ENCODE peak calls at places on chromosomes 4 and X, in six cellular contexts. One of them, this sample, is unnamed.

GRCh38 chr4:128288689-128289106 is 1.1 kb upstream of the PGRMC2 start:
- DNase-seq in NCI-H2029 treated with DMSO at 0.1 percent for 48 hours: peak; percentile 49
- DNase-seq in fibroblast of villous mesenchyme: peak; percentile 69
- DNase-seq in activated T-helper 2 cell treated with anti-CD3 and anti-CD28 coated beads, Interferon-gamma antibody, Interleukin-2, Interleukin-4, amounts not matched to agents 10 μg/mL and 5 μg/mL and 100 μg/mL, durations not matched to agents 14 hours and 24 hours and 36 hours: no peak
- DNase-seq in NCI-H226: no peak
- DNase-seq in dermis blood vessel endothelial cell: peak; percentile 60
- DNase-seq in this sample: peak; percentile 80

GRCh38 chr4:61292322-61292721 is 92.2 kb downstream of the ADGRL3 start:
- DNase-seq in NCI-H2029 treated with DMSO at 0.1 percent for 48 hours: no peak
- DNase-seq in fibroblast of villous mesenchyme: no peak
- DNase-seq in activated T-helper 2 cell treated with anti-CD3 and anti-CD28 coated beads, Interferon-gamma antibody, Interleukin-2, Interleukin-4, amounts not matched to agents 10 μg/mL and 5 μg/mL and 100 μg/mL, durations not matched to agents 14 hours and 24 hours and 36 hours: no peak
- DNase-seq in NCI-H226: no peak
- DNase-seq in dermis blood vessel endothelial cell: no peak
- DNase-seq in this sample: no peak

GRCh38 chrX:23773601-23774175 is 9.3 kb upstream of the SAT1 start:
- DNase-seq in NCI-H2029 treated with DMSO at 0.1 percent for 48 hours: peak; percentile 25
- DNase-seq in fibroblast of villous mesenchyme: no peak
- DNase-seq in activated T-helper 2 cell treated with anti-CD3 and anti-CD28 coated beads, Interferon-gamma antibody, Interleukin-2, Interleukin-4, amounts not matched to agents 10 μg/mL and 5 μg/mL and 100 μg/mL, durations not matched to agents 14 hours and 24 hours and 36 hours: peak; percentile 35
- DNase-seq in NCI-H226: no peak
- DNase-seq in dermis blood vessel endothelial cell: peak; percentile 81
- DNase-seq in this sample: no peak

GRCh38 chr4:154506253-154506652 is 14.7 kb upstream of the DCHS2 start:
- DNase-seq in NCI-H2029 treated with DMSO at 0.1 percent for 48 hours: no peak
- DNase-seq in fibroblast of villous mesenchyme: peak; percentile 53
- DNase-seq in activated T-helper 2 cell treated with anti-CD3 and anti-CD28 coated beads, Interferon-gamma antibody, Interleukin-2, Interleukin-4, amounts not matched to agents 10 μg/mL and 5 μg/mL and 100 μg/mL, durations not matched to agents 14 hours and 24 hours and 36 hours: no peak
- DNase-seq in NCI-H226: no peak
- DNase-seq in dermis blood vessel endothelial cell: peak; percentile 48
- DNase-seq in this sample: no peak

GRCh38 chrX:26649534-26649933 is 433.6 kb downstream of the MAGEB5 start:
- DNase-seq in NCI-H2029 treated with DMSO at 0.1 percent for 48 hours: no peak
- DNase-seq in fibroblast of villous mesenchyme: peak; percentile 6
- DNase-seq in activated T-helper 2 cell treated with anti-CD3 and anti-CD28 coated beads, Interferon-gamma antibody, Interleukin-2, Interleukin-4, amounts not matched to agents 10 μg/mL and 5 μg/mL and 100 μg/mL, durations not matched to agents 14 hours and 24 hours and 36 hours: no peak
- DNase-seq in NCI-H226: peak; percentile 1
- DNase-seq in dermis blood vessel endothelial cell: peak; percentile 42
- DNase-seq in this sample: no peak

GRCh38 chr4:121736735-121737351 is 28.1 kb downstream of the SMIM43 start:
- DNase-seq in NCI-H2029 treated with DMSO at 0.1 percent for 48 hours: no peak
- DNase-seq in fibroblast of villous mesenchyme: peak; percentile 73
- DNase-seq in activated T-helper 2 cell treated with anti-CD3 and anti-CD28 coated beads, Interferon-gamma antibody, Interleukin-2, Interleukin-4, amounts not matched to agents 10 μg/mL and 5 μg/mL and 100 μg/mL, durations not matched to agents 14 hours and 24 hours and 36 hours: no peak
- DNase-seq in NCI-H226: peak; percentile 41
- DNase-seq in dermis blood vessel endothelial cell: peak; percentile 76
- DNase-seq in this sample: no peak

GRCh38 chr4:125704726-125705125 is 390.0 kb downstream of the FAT4 start:
- DNase-seq in NCI-H2029 treated with DMSO at 0.1 percent for 48 hours: no peak
- DNase-seq in fibroblast of villous mesenchyme: no peak
- DNase-seq in activated T-helper 2 cell treated with anti-CD3 and anti-CD28 coated beads, Interferon-gamma antibody, Interleukin-2, Interleukin-4, amounts not matched to agents 10 μg/mL and 5 μg/mL and 100 μg/mL, durations not matched to agents 14 hours and 24 hours and 36 hours: no peak
- DNase-seq in NCI-H226: peak; percentile 45
- DNase-seq in dermis blood vessel endothelial cell: no peak
- DNase-seq in this sample: no peak

GRCh38 chrX:78886550-78886949 is 58.6 kb upstream of the P2RY10 start:
- DNase-seq in NCI-H2029 treated with DMSO at 0.1 percent for 48 hours: no peak
- DNase-seq in fibroblast of villous mesenchyme: peak; percentile 2
- DNase-seq in activated T-helper 2 cell treated with anti-CD3 and anti-CD28 coated beads, Interferon-gamma antibody, Interleukin-2, Interleukin-4, amounts not matched to agents 10 μg/mL and 5 μg/mL and 100 μg/mL, durations not matched to agents 14 hours and 24 hours and 36 hours: no peak
- DNase-seq in NCI-H226: peak; percentile 1
- DNase-seq in dermis blood vessel endothelial cell: peak; percentile 0
- DNase-seq in this sample: no peak

GRCh38 chr4:157075811-157076577 is at the start of gene GLRB:
- DNase-seq in NCI-H2029 treated with DMSO at 0.1 percent for 48 hours: no peak
- DNase-seq in fibroblast of villous mesenchyme: peak; percentile 32
- DNase-seq in activated T-helper 2 cell treated with anti-CD3 and anti-CD28 coated beads, Interferon-gamma antibody, Interleukin-2, Interleukin-4, amounts not matched to agents 10 μg/mL and 5 μg/mL and 100 μg/mL, durations not matched to agents 14 hours and 24 hours and 36 hours: no peak
- DNase-seq in NCI-H226: no peak
- DNase-seq in dermis blood vessel endothelial cell: peak; percentile 37
- DNase-seq in this sample: no peak

This sample was measured in LNCaP clone FGC.